ENCODE peak calls at places on chromosome 9, in seven cellular contexts. I is amygdala, O is left kidney, C is amniotic stem cell, Z is T-helper 2 cell, B is GM19239, V is transverse colon. F is an unnamed sample.

GRCh38 chr9:115204827-115205506 is 87.0 kb upstream of the TNC start:
- DNase-seq in I (no peak), O (no peak), C (peak), Z (no peak), B (no peak), V (no peak), F (peak)

GRCh38 chr9:77014597-77015263 is 4.7 kb upstream of the FOXB2 start:
- DNase-seq in I (no peak), O (peak), C (no peak), Z (no peak), B (no peak), V (no peak), F (peak)

GRCh38 chr9:27382989-27383388 is 86.0 kb upstream of the EQTN start:
- DNase-seq in I (no peak), O (no peak), C (no peak), Z (no peak), B (no peak), V (no peak), F (no peak)

GRCh38 chr9:134065720-134066419 is 2.0 kb downstream of the BRD3 start:
- DNase-seq in I (no peak), O (peak), C (no peak), Z (peak), B (peak), V (peak), F (peak)

GRCh38 chr9:89377411-89377810 is 59.1 kb downstream of the SECISBP2 start:
- DNase-seq in I (no peak), O (no peak), C (no peak), Z (no peak), B (no peak), V (no peak), F (no peak)

GRCh38 chr9:76621011-76621410 is 143.2 kb upstream of the PCA3 start:
- DNase-seq in I (no peak), O (no peak), C (no peak), Z (no peak), B (no peak), V (no peak), F (no peak)

GRCh38 chr9:137455361-137455991 is 3.7 kb downstream of the NSMF start:
- DNase-seq in I (no peak), O (no peak), C (no peak), Z (no peak), B (no peak), V (no peak), F (no peak)

GRCh38 chr9:125631391-125632085 is 75.5 kb downstream of the MAPKAP1 start:
- DNase-seq in I (no peak), O (peak), C (no peak), Z (no peak), B (peak), V (peak), F (peak)

GRCh38 chr9:114078021-114078780 is at the start of gene AMBP:
- DNase-seq in I (no peak), O (no peak), C (no peak), Z (no peak), B (no peak), V (peak), F (no peak)

GRCh38 chr9:129823163-129823933 is 588 bp downstream of the TOR1A start:
- DNase-seq in I (no peak), O (peak), C (no peak), Z (no peak), B (no peak), V (no peak), F (peak)

GRCh38 chr9:121048175-121048574 is 1.9 kb downstream of the C5 start:
- DNase-seq in I (no peak), O (no peak), C (no peak), Z (no peak), B (no peak), V (no peak), F (no peak)

GRCh38 chr9:6576930-6577329 is 68.6 kb downstream of the GLDC start:
- DNase-seq in I (no peak), O (no peak), C (no peak), Z (no peak), B (no peak), V (no peak), F (no peak)

GRCh38 chr9:73176450-73176875 is 24.8 kb downstream of the ANXA1 start:
- DNase-seq in I (no peak), O (no peak), C (no peak), Z (no peak), B (no peak), V (no peak), F (no peak)

GRCh38 chr9:116282598-116282997 is 129.0 kb downstream of the PAPPA start:
- DNase-seq in I (no peak), O (no peak), C (no peak), Z (no peak), B (no peak), V (no peak), F (no peak)

GRCh38 chr9:34898846-34899245 is 59.2 kb upstream of the PHF24 start:
- DNase-seq in I (no peak), O (no peak), C (no peak), Z (no peak), B (no peak), V (no peak), F (no peak)

GRCh38 chr9:134230942-134231325 is 66.6 kb upstream of the RNU6ATAC start:
- DNase-seq in I (no peak), O (no peak), C (no peak), Z (no peak), B (no peak), V (no peak), F (no peak)

F was measured in GM13976.